ENCODE peak calls at places on chromosomes 16 and 17, in ten cellular contexts. Z is body of pancreas, G is neural progenitor cell, J is stomach, W is fibroblast of lung, T is PC-3, H is cardiac muscle cell, R is A549, L is mammary epithelial cell, N is thoracic aorta. M is an unnamed sample. For H3K9me3, the result is how much of the 10 kb centered on the place peaks cover.

GRCh38 chr16:50742521-50743150 is 750 bp downstream of the CYLD start:
- DNase-seq in Z (peak), G (peak), J (no peak), W (peak), T (peak), H (peak), R (no peak), L (peak), N (no peak), M (no peak)

GRCh38 chr16:73172621-73173312 is 124.8 kb upstream of the ZFHX3 start:
- DNase-seq in Z (peak), G (peak), J (peak), W (peak), T (peak), H (peak), R (peak), L (peak), N (no peak), M (peak)

GRCh38 chr17:10772425-10773380 is 31.2 kb downstream of the TMEM238L start:
- DNase-seq in Z (peak), G (peak), J (peak), W (peak), T (peak), H (peak), R (no peak), L (no peak), N (no peak), M (no peak)

GRCh38 chr17:246226-246625 is 64.8 kb upstream of the DOC2B start:
- DNase-seq in Z (peak), G (no peak), J (no peak), W (no peak), T (no peak), H (no peak), R (no peak), L (no peak), N (no peak), M (no peak)

GRCh38 chr16:6562985-6563384 is 769.7 kb upstream of the RBFOX1 start:
- DNase-seq in Z (no peak), G (no peak), J (no peak), W (no peak), T (no peak), H (no peak), R (no peak), L (no peak), N (no peak), M (no peak)

GRCh38 chr17:80817861-80818260 is 173.8 kb upstream of the CHMP6 start:
- DNase-seq in Z (no peak), G (no peak), J (no peak), W (peak), T (peak), H (no peak), R (no peak), L (peak), N (no peak), M (no peak)

GRCh38 chr17:27489045-27489715 is 32.9 kb downstream of the KSR1 start:
- DNase-seq in Z (no peak), G (no peak), J (peak), W (peak), T (peak), H (peak), R (peak), L (peak), N (no peak), M (peak)

GRCh38 chr17:55420067-55420775 is 1.4 kb downstream of the MMD start:
- DNase-seq in Z (peak), G (no peak), J (peak), W (no peak), T (no peak), H (no peak), R (no peak), L (no peak), N (no peak), M (no peak)

GRCh38 chr16:19284207-19284606 is 1.3 kb upstream of the CLEC19A start:
- DNase-seq in Z (peak), G (no peak), J (peak), W (no peak), T (peak), H (no peak), R (peak), L (peak), N (no peak), M (no peak)

GRCh38 chr17:58082341-58082869 is 814 bp upstream of the DYNLL2 start:
- DNase-seq in Z (no peak), G (peak), J (no peak), W (no peak), T (no peak), H (no peak), R (no peak), L (no peak), N (no peak), M (no peak)

GRCh38 chr17:82036634-82037112 is 824 bp downstream of the DCXR start:
- DNase-seq in Z (no peak), G (no peak), J (no peak), W (no peak), T (no peak), H (no peak), R (no peak), L (no peak), N (no peak), M (no peak)

GRCh38 chr17:82034371-82035011 is 3.0 kb downstream of the DCXR start:
- DNase-seq in Z (no peak), G (peak), J (no peak), W (no peak), T (no peak), H (no peak), R (no peak), L (no peak), N (no peak), M (no peak)

GRCh38 chr17:82037113-82037888 is at the start of gene DCXR:
- DNase-seq in Z (peak), G (peak), J (peak), W (peak), T (peak), H (peak), R (peak), L (peak), N (peak), M (peak)

GRCh38 chr17:82035488-82035887 is 2.0 kb downstream of the DCXR start:
- DNase-seq in Z (no peak), G (no peak), J (no peak), W (no peak), T (no peak), H (no peak), R (no peak), L (no peak), N (no peak), M (no peak)

GRCh38 chr17:82035956-82036633 is 1.4 kb downstream of the DCXR start:
- DNase-seq in Z (no peak), G (no peak), J (no peak), W (no peak), T (peak), H (no peak), R (no peak), L (no peak), N (no peak), M (no peak)
- H3K27ac ChIP-seq in Z (peak), G (no peak), J (peak), W (peak), T (no peak), H (no peak), R (peak), L (no peak), N (peak), M (peak)

GRCh38 chr17:41325611-41326010 is 10.1 kb upstream of the KRTAP17-1 start:
- DNase-seq in Z (no peak), G (no peak), J (no peak), W (no peak), T (no peak), H (no peak), R (no peak), L (no peak), N (no peak), M (no peak)
- H3K9me3 ChIP-seq in Z (under half), G (under half), J (under half), W (under half), T (under half), H (under half), R (under half), L (under half), N (under half), M (under half)

DNA sequence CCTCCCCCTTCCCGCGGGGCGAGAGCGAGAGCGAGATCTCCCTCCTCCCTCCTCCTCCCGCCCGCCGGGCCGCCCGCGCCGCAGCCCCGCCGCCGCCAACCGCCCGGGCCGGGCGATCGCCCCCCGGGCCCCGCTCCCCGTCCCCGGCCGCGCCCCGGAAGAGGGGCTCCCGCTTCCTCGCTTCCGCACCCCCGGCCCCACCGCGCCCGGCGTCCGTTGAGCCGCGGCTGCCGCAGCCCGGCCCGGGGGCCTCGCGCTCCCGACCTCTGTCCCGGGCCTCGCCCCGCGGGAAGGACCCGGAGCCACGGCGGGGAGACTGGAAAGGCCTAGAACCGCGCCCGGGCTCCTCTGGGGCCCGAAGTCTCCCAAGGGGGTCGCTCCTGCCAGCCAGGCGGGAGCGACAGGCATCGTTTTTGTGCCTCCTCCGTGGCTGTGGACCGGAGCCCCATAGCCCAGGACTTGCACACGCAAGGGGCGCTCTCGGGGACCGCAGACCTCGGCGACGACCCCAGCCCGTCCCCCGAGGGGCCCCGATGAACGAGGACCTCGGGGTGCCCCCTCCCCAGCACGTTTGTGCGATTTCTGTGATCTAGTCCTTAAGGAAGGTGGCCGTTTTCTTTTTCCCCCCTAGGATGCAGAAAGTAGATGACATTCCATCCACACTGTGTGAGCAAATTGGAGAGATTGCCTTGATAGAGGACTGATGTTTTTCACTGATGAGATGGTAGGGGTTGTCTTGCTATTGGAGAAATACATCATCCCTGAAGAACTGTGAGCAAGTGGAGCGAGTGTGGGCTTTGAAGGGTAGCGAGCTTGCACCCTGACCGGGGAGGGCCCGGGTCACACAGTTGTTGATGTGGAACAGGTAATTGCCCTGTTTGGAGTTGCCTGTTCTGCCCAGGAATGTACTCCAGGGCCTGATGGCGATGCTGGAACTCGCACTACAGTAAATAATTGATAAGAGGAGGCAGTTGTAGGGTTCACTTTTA is 610 bp downstream of the BANP start:
- DNase-seq in Z (peak), G (no peak), J (no peak), W (peak), T (no peak), H (peak), R (no peak), L (no peak), N (no peak), M (no peak)
- TF ChIP-seq CTCF in Z (no peak), G (peak), J (no peak), W (no peak), T (no peak), H (peak), R (no peak), L (peak), N (no peak), M (peak)

GRCh38 chr17:75975757-75976174 is 3.2 kb downstream of the ACOX1 start:
- DNase-seq in Z (no peak), G (no peak), J (no peak), W (no peak), T (no peak), H (no peak), R (no peak), L (no peak), N (no peak), M (no peak)

GRCh38 chr17:75980188-75981018 is 1.4 kb downstream of the TEN1 start:
- DNase-seq in Z (peak), G (no peak), J (no peak), W (no peak), T (no peak), H (no peak), R (no peak), L (no peak), N (no peak), M (no peak)

GRCh38 chr17:75978938-75979704 is at the start of the genes ACOX1 and TEN1:
- DNase-seq in Z (peak), G (peak), J (peak), W (peak), T (peak), H (peak), R (peak), L (peak), N (peak), M (peak)

GRCh38 chr17:75979705-75980187 is 706 bp downstream of the TEN1 start:
- DNase-seq in Z (no peak), G (no peak), J (no peak), W (no peak), T (no peak), H (no peak), R (no peak), L (no peak), N (no peak), M (no peak)

GRCh38 chr17:75976175-75976848 is 2.7 kb downstream of the ACOX1 start:
- DNase-seq in Z (no peak), G (no peak), J (no peak), W (no peak), T (no peak), H (no peak), R (no peak), L (no peak), N (no peak), M (no peak)
- H3K27ac ChIP-seq in Z (peak), G (no peak), J (peak), W (no peak), T (no peak), H (no peak), R (peak), L (no peak), N (no peak), M (peak)

GRCh38 chr16:35746963-35747657 is 2287.7 kb downstream of the TP53TG3F start:
- DNase-seq in Z (no peak), G (no peak), J (no peak), W (no peak), T (no peak), H (no peak), R (no peak), L (no peak), N (no peak), M (no peak)
- H3K9me3 ChIP-seq in Z (under half), G (under half), J (half or more), W (under half), T (under half), H (under half), R (under half), L (under half), N (under half), M (under half)